ENCODE peak calls at places on chromosomes 1 and 21, in six cellular contexts. One of them, this sample, is unnamed. For H3K27me3, the result is how much of the 10 kb centered on the place peaks cover.

GRCh38 chr1:2945821-2946231 is 75.4 kb upstream of the ACTRT2 start:
- DNase-seq in HCT116: no peak
- DNase-seq in left ventricle myocardium inferior: no peak
- DNase-seq in heart left ventricle: no peak
- DNase-seq in uterus: no peak
- DNase-seq in sigmoid colon: peak
- DNase-seq in this sample: no peak

GRCh38 chr1:59128784-59129227 is 168.1 kb upstream of the FGGY start:
- DNase-seq in sigmoid colon: no peak
- DNase-seq in uterus: no peak
- DNase-seq in heart left ventricle: no peak
- DNase-seq in left ventricle myocardium inferior: no peak
- DNase-seq in HCT116: no peak
- DNase-seq in this sample: no peak

GRCh38 chr1:112544753-112545152 is 36.0 kb downstream of the WNT2B start:
- DNase-seq in HCT116: no peak
- DNase-seq in uterus: no peak
- DNase-seq in sigmoid colon: no peak
- DNase-seq in heart left ventricle: no peak
- DNase-seq in left ventricle myocardium inferior: no peak
- DNase-seq in this sample: no peak

GRCh38 chr1:175783126-175783722 is 39.8 kb upstream of the TNR start:
- DNase-seq in left ventricle myocardium inferior: no peak
- DNase-seq in sigmoid colon: no peak
- DNase-seq in HCT116: no peak
- DNase-seq in heart left ventricle: no peak
- DNase-seq in uterus: no peak
- DNase-seq in this sample: no peak

GRCh38 chr1:231594749-231595148 is 31.8 kb upstream of the DISC1 start:
- DNase-seq in sigmoid colon: no peak
- DNase-seq in heart left ventricle: no peak
- DNase-seq in HCT116: no peak
- DNase-seq in left ventricle myocardium inferior: no peak
- DNase-seq in uterus: no peak
- DNase-seq in this sample: no peak

GRCh38 chr1:7590426-7590790 is 180.7 kb upstream of the VAMP3 start:
- DNase-seq in heart left ventricle: no peak
- DNase-seq in HCT116: no peak
- DNase-seq in sigmoid colon: peak
- DNase-seq in uterus: no peak
- DNase-seq in left ventricle myocardium inferior: no peak
- DNase-seq in this sample: no peak

GRCh38 chr1:153231363-153231762 is 14.0 kb downstream of the PRR9 start:
- DNase-seq in left ventricle myocardium inferior: no peak
- DNase-seq in heart left ventricle: no peak
- DNase-seq in sigmoid colon: no peak
- DNase-seq in HCT116: no peak
- DNase-seq in uterus: no peak
- DNase-seq in this sample: no peak

GRCh38 chr1:33050221-33051076 is 13.8 kb upstream of the AK2 start:
- DNase-seq in uterus: no peak
- DNase-seq in heart left ventricle: no peak
- DNase-seq in left ventricle myocardium inferior: no peak
- DNase-seq in HCT116: peak
- DNase-seq in sigmoid colon: peak
- DNase-seq in this sample: no peak

GRCh38 chr1:161915051-161915503 is 108.6 kb downstream of the OLFML2B start:
- DNase-seq in heart left ventricle: no peak
- DNase-seq in uterus: no peak
- DNase-seq in HCT116: no peak
- DNase-seq in left ventricle myocardium inferior: no peak
- DNase-seq in sigmoid colon: no peak
- DNase-seq in this sample: no peak

GRCh38 chr1:202247104-202247503 is 53.5 kb downstream of the LGR6 start:
- DNase-seq in left ventricle myocardium inferior: no peak
- DNase-seq in uterus: no peak
- DNase-seq in sigmoid colon: peak
- DNase-seq in HCT116: no peak
- DNase-seq in heart left ventricle: no peak
- DNase-seq in this sample: no peak

GRCh38 chr1:206507395-206508129 is at the start of gene RASSF5:
- DNase-seq in left ventricle myocardium inferior: peak
- DNase-seq in uterus: peak
- DNase-seq in heart left ventricle: peak
- DNase-seq in HCT116: no peak
- DNase-seq in sigmoid colon: peak
- DNase-seq in this sample: peak

GRCh38 chr1:183807549-183808168 is 2.7 kb downstream of the RGL1 start:
- DNase-seq in heart left ventricle: peak
- DNase-seq in uterus: no peak
- DNase-seq in sigmoid colon: peak
- DNase-seq in left ventricle myocardium inferior: peak
- DNase-seq in HCT116: no peak
- DNase-seq in this sample: no peak

GRCh38 chr1:219880765-219881457 is 47.4 kb downstream of the SLC30A10 start:
- DNase-seq in HCT116: no peak
- DNase-seq in heart left ventricle: no peak
- DNase-seq in uterus: no peak
- DNase-seq in left ventricle myocardium inferior: no peak
- DNase-seq in sigmoid colon: no peak
- DNase-seq in this sample: no peak

GRCh38 chr1:63982201-63982600 is 208.4 kb downstream of the ROR1 start:
- DNase-seq in uterus: no peak
- DNase-seq in heart left ventricle: no peak
- DNase-seq in HCT116: no peak
- DNase-seq in sigmoid colon: no peak
- DNase-seq in left ventricle myocardium inferior: no peak
- DNase-seq in this sample: no peak

GRCh38 chr1:220067246-220068204 is 21.2 kb upstream of the EPRS1 start:
- DNase-seq in left ventricle myocardium inferior: no peak
- DNase-seq in uterus: no peak
- DNase-seq in sigmoid colon: no peak
- DNase-seq in HCT116: no peak
- DNase-seq in heart left ventricle: no peak
- DNase-seq in this sample: no peak

GRCh38 chr1:27724961-27725373 is 794 bp upstream of the FAM76A start:
- DNase-seq in sigmoid colon: peak
- DNase-seq in left ventricle myocardium inferior: peak
- DNase-seq in HCT116: no peak
- DNase-seq in uterus: peak
- DNase-seq in heart left ventricle: peak
- DNase-seq in this sample: peak

GRCh38 chr21:42704861-42705260 is 51.4 kb downstream of the PDE9A start:
- DNase-seq in sigmoid colon: peak
- DNase-seq in heart left ventricle: no peak
- DNase-seq in left ventricle myocardium inferior: no peak
- DNase-seq in HCT116: no peak
- DNase-seq in uterus: no peak
- DNase-seq in this sample: no peak

GRCh38 chr21:44802396-44803153 is 955 bp upstream of the UBE2G2 start:
- DNase-seq in heart left ventricle: no peak
- DNase-seq in left ventricle myocardium inferior: no peak
- DNase-seq in sigmoid colon: no peak
- DNase-seq in uterus: no peak
- DNase-seq in HCT116: no peak
- DNase-seq in this sample: no peak

GRCh38 chr1:90200637-90201235 is 205.8 kb downstream of the ZNF326 start:
- DNase-seq in left ventricle myocardium inferior: no peak
- DNase-seq in HCT116: no peak
- DNase-seq in heart left ventricle: no peak
- DNase-seq in uterus: no peak
- DNase-seq in sigmoid colon: no peak
- DNase-seq in this sample: no peak

GRCh38 chr1:219188331-219188803 is 14.7 kb downstream of the LYPLAL1 start:
- DNase-seq in heart left ventricle: no peak
- DNase-seq in HCT116: no peak
- DNase-seq in sigmoid colon: no peak
- DNase-seq in left ventricle myocardium inferior: no peak
- DNase-seq in uterus: no peak
- DNase-seq in this sample: no peak

GRCh38 chr1:236691348-236691747 is 5.0 kb downstream of the ACTN2 start:
- DNase-seq in HCT116: no peak
- DNase-seq in left ventricle myocardium inferior: no peak
- DNase-seq in uterus: no peak
- DNase-seq in sigmoid colon: no peak
- DNase-seq in heart left ventricle: no peak
- DNase-seq in this sample: no peak

GRCh38 chr21:26115346-26115745 is 55.2 kb downstream of the APP start:
- DNase-seq in left ventricle myocardium inferior: no peak
- DNase-seq in HCT116: no peak
- DNase-seq in uterus: no peak
- DNase-seq in sigmoid colon: no peak
- DNase-seq in heart left ventricle: no peak
- DNase-seq in this sample: no peak

GRCh38 chr1:206591236-206591635 is 21.0 kb downstream of the EIF2D start:
- DNase-seq in left ventricle myocardium inferior: no peak
- DNase-seq in sigmoid colon: no peak
- DNase-seq in heart left ventricle: no peak
- DNase-seq in uterus: no peak
- DNase-seq in HCT116: no peak
- DNase-seq in this sample: no peak

GRCh38 chr1:241926141-241926540 is 31.4 kb upstream of the BECN2 start:
- DNase-seq in heart left ventricle: no peak
- DNase-seq in left ventricle myocardium inferior: no peak
- DNase-seq in HCT116: no peak
- DNase-seq in sigmoid colon: peak
- DNase-seq in uterus: no peak
- DNase-seq in this sample: no peak

GRCh38 chr21:33444499-33444898 is 35.3 kb downstream of the TMEM50B start:
- DNase-seq in HCT116: no peak
- DNase-seq in uterus: no peak
- DNase-seq in heart left ventricle: no peak
- DNase-seq in left ventricle myocardium inferior: no peak
- DNase-seq in sigmoid colon: no peak
- DNase-seq in this sample: no peak

GRCh38 chr21:42734323-42734971 is 81.0 kb downstream of the PDE9A start:
- DNase-seq in HCT116: no peak
- DNase-seq in sigmoid colon: peak
- DNase-seq in left ventricle myocardium inferior: no peak
- DNase-seq in uterus: no peak
- DNase-seq in heart left ventricle: no peak
- DNase-seq in this sample: no peak

GRCh38 chr1:46467183-46467504 is 22.5 kb upstream of the DMBX1 start:
- DNase-seq in uterus: no peak
- DNase-seq in left ventricle myocardium inferior: no peak
- DNase-seq in sigmoid colon: no peak
- DNase-seq in HCT116: no peak
- DNase-seq in heart left ventricle: no peak
- DNase-seq in this sample: no peak
- H3K4me3 ChIP-seq in uterus: peak
- H3K4me3 ChIP-seq in left ventricle myocardium inferior: peak
- H3K4me3 ChIP-seq in sigmoid colon: no peak
- H3K4me3 ChIP-seq in HCT116: no peak
- H3K4me3 ChIP-seq in heart left ventricle: peak
- H3K4me3 ChIP-seq in this sample: peak

DNA sequence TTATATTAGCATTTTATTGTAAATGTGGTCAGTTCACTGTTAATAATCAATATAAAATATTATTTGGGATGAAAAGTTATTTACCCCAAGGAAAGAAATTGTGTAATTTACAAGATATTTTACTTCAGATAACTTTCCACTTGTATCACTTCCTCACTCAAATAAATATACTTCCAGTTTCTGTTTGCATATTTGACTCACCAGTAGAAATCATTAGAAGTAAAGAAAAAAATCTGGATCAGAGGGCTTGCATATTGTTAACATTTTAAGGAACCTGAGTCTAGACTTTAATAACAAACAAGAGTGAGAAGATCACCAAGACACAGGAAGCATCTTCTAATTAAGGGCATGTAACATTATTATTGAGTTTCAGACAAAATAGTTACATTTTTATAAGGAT is 347 bp upstream of the KRTAP20-4 start:
- DNase-seq in sigmoid colon: no peak
- DNase-seq in uterus: no peak
- DNase-seq in HCT116: no peak
- DNase-seq in left ventricle myocardium inferior: no peak
- DNase-seq in heart left ventricle: no peak
- DNase-seq in this sample: no peak
- H3K27me3 ChIP-seq in sigmoid colon: under half
- H3K27me3 ChIP-seq in uterus: under half
- H3K27me3 ChIP-seq in HCT116: under half
- H3K27me3 ChIP-seq in left ventricle myocardium inferior: under half
- H3K27me3 ChIP-seq in heart left ventricle: under half
- H3K27me3 ChIP-seq in this sample: under half

GRCh38 chr1:197195100-197195499 is 48.6 kb upstream of the ASPM start:
- DNase-seq in uterus: no peak
- DNase-seq in left ventricle myocardium inferior: no peak
- DNase-seq in HCT116: no peak
- DNase-seq in heart left ventricle: no peak
- DNase-seq in sigmoid colon: no peak
- DNase-seq in this sample: no peak
- H3K4me3 ChIP-seq in uterus: no peak
- H3K4me3 ChIP-seq in left ventricle myocardium inferior: no peak
- H3K4me3 ChIP-seq in HCT116: no peak
- H3K4me3 ChIP-seq in heart left ventricle: no peak
- H3K4me3 ChIP-seq in sigmoid colon: no peak
- H3K4me3 ChIP-seq in this sample: no peak

GRCh38 chr1:6484826-6485139 is 6.7 kb downstream of the PLEKHG5 start:
- DNase-seq in heart left ventricle: no peak
- DNase-seq in HCT116: no peak
- DNase-seq in left ventricle myocardium inferior: no peak
- DNase-seq in sigmoid colon: no peak
- DNase-seq in uterus: no peak
- DNase-seq in this sample: no peak

GRCh38 chr1:6485140-6485936 is 6.1 kb downstream of the PLEKHG5 start:
- DNase-seq in HCT116: no peak
- DNase-seq in left ventricle myocardium inferior: no peak
- DNase-seq in sigmoid colon: no peak
- DNase-seq in uterus: no peak
- DNase-seq in heart left ventricle: no peak
- DNase-seq in this sample: no peak

GRCh38 chr1:6483761-6484117 is 7.7 kb downstream of the PLEKHG5 start:
- DNase-seq in heart left ventricle: no peak
- DNase-seq in uterus: no peak
- DNase-seq in left ventricle myocardium inferior: no peak
- DNase-seq in sigmoid colon: no peak
- DNase-seq in HCT116: no peak
- DNase-seq in this sample: no peak

GRCh38 chr1:6483010-6483760 is 8.3 kb downstream of the PLEKHG5 start:
- DNase-seq in left ventricle myocardium inferior: no peak
- DNase-seq in sigmoid colon: no peak
- DNase-seq in uterus: no peak
- DNase-seq in heart left ventricle: no peak
- DNase-seq in HCT116: no peak
- DNase-seq in this sample: no peak

DNA sequence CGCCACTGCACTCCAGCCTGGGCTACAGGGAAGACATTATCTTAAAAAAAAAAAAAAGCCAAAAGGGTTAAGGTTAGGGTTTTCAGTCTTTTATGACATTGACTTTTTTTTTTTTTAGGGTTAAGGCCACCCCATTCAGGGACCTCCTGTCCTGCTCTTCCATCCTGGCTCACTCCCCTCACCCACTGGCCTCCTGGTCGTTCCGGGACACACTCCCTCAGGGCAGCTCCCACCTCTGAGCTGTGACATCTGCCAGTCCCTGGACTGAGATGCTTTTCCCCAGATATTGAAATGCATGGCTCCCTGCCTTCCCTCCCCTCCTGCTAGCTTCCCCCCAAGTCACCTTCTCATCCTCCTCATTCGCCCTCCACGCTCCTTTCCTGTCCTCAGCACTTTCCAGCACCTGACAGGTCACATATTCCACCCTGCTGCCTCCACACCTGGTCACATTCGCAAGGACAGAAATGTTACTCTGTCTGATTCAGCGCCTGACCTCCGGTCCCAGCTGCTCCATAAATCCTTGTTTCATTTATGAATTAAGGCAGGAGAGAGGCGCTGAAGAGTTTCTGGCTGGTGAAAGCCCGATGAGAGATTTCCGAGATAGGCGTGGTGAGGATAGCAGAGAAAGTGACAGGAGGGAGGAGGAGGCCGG is 9.5 kb downstream of the PLEKHG5 start:
- DNase-seq in left ventricle myocardium inferior: no peak
- DNase-seq in uterus: no peak
- DNase-seq in heart left ventricle: no peak
- DNase-seq in sigmoid colon: no peak
- DNase-seq in HCT116: no peak
- DNase-seq in this sample: no peak
- H3K27me3 ChIP-seq in left ventricle myocardium inferior: under half
- H3K27me3 ChIP-seq in uterus: under half
- H3K27me3 ChIP-seq in heart left ventricle: under half
- H3K27me3 ChIP-seq in sigmoid colon: under half
- H3K27me3 ChIP-seq in HCT116: under half
- H3K27me3 ChIP-seq in this sample: under half